ENCODE peak calls at places on chromosomes 13 and 19, in six cellular contexts. W, E, K, C, N and B are unnamed samples.

GRCh38 chr13:100506600-100507422 is 81.8 kb downstream of the GGACT start:
- DNase-seq in W (no peak), E (no peak), K (no peak), C (no peak), N (no peak), B (no peak)

GRCh38 chr13:110280996-110281688 is 25.8 kb downstream of the COL4A1 start:
- DNase-seq in W (no peak), E (no peak), K (no peak), C (no peak), N (no peak), B (no peak)

GRCh38 chr13:71866173-71867091 is 572 bp downstream of the DACH1 start:
- DNase-seq in W (no peak), E (no peak), K (peak), C (no peak), N (peak), B (peak)

GRCh38 chr19:33497778-33498175 is 23.8 kb downstream of the PEPD start:
- DNase-seq in W (no peak), E (no peak), K (no peak), C (no peak), N (no peak), B (no peak)

GRCh38 chr19:12938054-12938535 is 314 bp upstream of the CALR start:
- DNase-seq in W (peak), E (peak), K (peak), C (peak), N (peak), B (peak)

GRCh38 chr13:79423801-79424642 is 18.0 kb upstream of the RBM26 start:
- DNase-seq in W (peak), E (no peak), K (no peak), C (no peak), N (peak), B (peak)

GRCh38 chr13:23956106-23956505 is 58.8 kb upstream of the C1QTNF9B start:
- DNase-seq in W (peak), E (no peak), K (no peak), C (no peak), N (peak), B (peak)

GRCh38 chr19:5170329-5170745 is 170.3 kb downstream of the PTPRS start:
- DNase-seq in W (peak), E (no peak), K (peak), C (no peak), N (no peak), B (no peak)

GRCh38 chr13:99496322-99497142 is 4.7 kb upstream of the TM9SF2 start:
- DNase-seq in W (peak), E (peak), K (no peak), C (peak), N (no peak), B (no peak)

GRCh38 chr13:73059460-73060250 is 850 bp downstream of the KLF5 start:
- DNase-seq in W (peak), E (no peak), K (peak), C (no peak), N (peak), B (peak)

GRCh38 chr13:39913928-39914327 is 258.5 kb downstream of the COG6 start:
- DNase-seq in W (no peak), E (no peak), K (no peak), C (no peak), N (no peak), B (no peak)

GRCh38 chr19:17394891-17395415 is 957 bp upstream of the CCDC194 start:
- DNase-seq in W (peak), E (no peak), K (peak), C (no peak), N (peak), B (no peak)

GRCh38 chr19:48754950-48755645 is at the start of gene FGF21:
- DNase-seq in W (no peak), E (no peak), K (no peak), C (no peak), N (no peak), B (no peak)

GRCh38 chr19:30742539-30742938 is 370.4 kb downstream of the ZNF536 start:
- DNase-seq in W (no peak), E (no peak), K (no peak), C (no peak), N (no peak), B (no peak)

GRCh38 chr13:50531917-50532899 is 311.3 kb downstream of the DLEU7 start:
- DNase-seq in W (peak), E (peak), K (no peak), C (no peak), N (peak), B (peak)

GRCh38 chr13:30720470-30720869 is 14.9 kb upstream of the ALOX5AP start:
- DNase-seq in W (no peak), E (no peak), K (no peak), C (no peak), N (no peak), B (no peak)

GRCh38 chr13:49443327-49443688 is 556 bp downstream of the CAB39L start:
- DNase-seq in W (no peak), E (no peak), K (no peak), C (peak), N (peak), B (peak)

GRCh38 chr13:60583911-60584753 is 187.1 kb downstream of the TDRD3 start:
- DNase-seq in W (no peak), E (peak), K (no peak), C (no peak), N (peak), B (no peak)

GRCh38 chr13:34358811-34359513 is 541.0 kb downstream of the RFC3 start:
- DNase-seq in W (no peak), E (no peak), K (no peak), C (no peak), N (peak), B (no peak)

GRCh38 chr13:23673354-23673753 is 103.1 kb downstream of the TNFRSF19 start:
- DNase-seq in W (no peak), E (peak), K (no peak), C (no peak), N (peak), B (peak)

GRCh38 chr19:572891-573825 is 762 bp downstream of the BSG start:
- DNase-seq in W (peak), E (no peak), K (peak), C (no peak), N (peak), B (peak)

GRCh38 chr13:51494151-51494550 is 41.3 kb upstream of the INTS6 start:
- DNase-seq in W (no peak), E (no peak), K (no peak), C (no peak), N (peak), B (no peak)

GRCh38 chr13:93700115-93700514 is 473.5 kb downstream of the GPC6 start:
- DNase-seq in W (no peak), E (no peak), K (no peak), C (no peak), N (peak), B (no peak)

GRCh38 chr13:97495678-97496077 is 61.7 kb downstream of the RAP2A start:
- DNase-seq in W (no peak), E (no peak), K (no peak), C (no peak), N (no peak), B (no peak)

GRCh38 chr19:29323972-29324680 is 111.2 kb upstream of the UQCRFS1 start:
- DNase-seq in W (no peak), E (no peak), K (no peak), C (no peak), N (no peak), B (no peak)

GRCh38 chr19:18444513-18444912 is 6.6 kb upstream of the ISYNA1 start:
- DNase-seq in W (no peak), E (no peak), K (no peak), C (no peak), N (no peak), B (no peak)

GRCh38 chr19:41860419-41861097 is 503 bp downstream of the RPS19 start:
- DNase-seq in W (peak), E (no peak), K (no peak), C (no peak), N (peak), B (no peak)

GRCh38 chr13:113880651-113881611 is 17.1 kb upstream of the GAS6 start:
- DNase-seq in W (no peak), E (no peak), K (no peak), C (no peak), N (peak), B (no peak)